ENCODE peak calls at places on chromosomes 12 and 14, in six cellular contexts. P, K, E, S, D and R are unnamed samples.

GRCh38 chr12:113048716-113049127 is 7.8 kb upstream of the DTX1 start:
- DNase-seq in K (no peak), S (peak; percentile 45), D (no peak), P (no peak), E (no peak), R (peak; percentile 45)

GRCh38 chr14:22854963-22855724 is 16.4 kb upstream of the LRP10 start:
- DNase-seq in K (no peak), D (no peak), E (no peak), P (no peak), S (no peak), R (no peak)

GRCh38 chr12:40378721-40379120 is 153.9 kb downstream of the LRRK2 start:
- DNase-seq in P (no peak), K (no peak), E (no peak), S (no peak), D (no peak), R (no peak)

GRCh38 chr12:5273709-5274108 is 158.2 kb upstream of the NTF3 start:
- DNase-seq in D (no peak), E (no peak), P (no peak), S (no peak), K (no peak), R (no peak)

GRCh38 chr12:115450710-115451109 is 766.7 kb upstream of the TBX3 start:
- DNase-seq in P (no peak), S (no peak), K (no peak), E (no peak), D (no peak), R (no peak)

GRCh38 chr12:1576410-1577240 is 17.8 kb downstream of the FBXL14 start:
- DNase-seq in P (no peak), S (no peak), K (no peak), D (no peak), E (no peak), R (no peak)

GRCh38 chr12:30047499-30048262 is 263.9 kb upstream of the TMTC1 start:
- DNase-seq in K (no peak), D (no peak), P (no peak), S (no peak), E (no peak), R (no peak)

GRCh38 chr12:24728366-24728765 is 220.5 kb downstream of the BCAT1 start:
- DNase-seq in S (no peak), D (no peak), P (no peak), E (no peak), K (no peak), R (no peak)

GRCh38 chr14:89027097-89027740 is 202.8 kb downstream of the TTC8 start:
- DNase-seq in P (peak; percentile 39), K (peak; percentile 77), D (peak; percentile 38), S (peak; percentile 13), E (no peak), R (peak; percentile 31)

GRCh38 chr12:46886541-46887041 is 60.8 kb upstream of the SLC38A4 start:
- DNase-seq in S (no peak), K (no peak), E (no peak), P (no peak), D (no peak), R (no peak)
- H3K4me3 ChIP-seq in S (no peak overlapping the region), K (no peak overlapping the region), E (no peak overlapping the region), P (no peak overlapping the region), D (no peak overlapping the region), R (no peak overlapping the region)

DNA sequence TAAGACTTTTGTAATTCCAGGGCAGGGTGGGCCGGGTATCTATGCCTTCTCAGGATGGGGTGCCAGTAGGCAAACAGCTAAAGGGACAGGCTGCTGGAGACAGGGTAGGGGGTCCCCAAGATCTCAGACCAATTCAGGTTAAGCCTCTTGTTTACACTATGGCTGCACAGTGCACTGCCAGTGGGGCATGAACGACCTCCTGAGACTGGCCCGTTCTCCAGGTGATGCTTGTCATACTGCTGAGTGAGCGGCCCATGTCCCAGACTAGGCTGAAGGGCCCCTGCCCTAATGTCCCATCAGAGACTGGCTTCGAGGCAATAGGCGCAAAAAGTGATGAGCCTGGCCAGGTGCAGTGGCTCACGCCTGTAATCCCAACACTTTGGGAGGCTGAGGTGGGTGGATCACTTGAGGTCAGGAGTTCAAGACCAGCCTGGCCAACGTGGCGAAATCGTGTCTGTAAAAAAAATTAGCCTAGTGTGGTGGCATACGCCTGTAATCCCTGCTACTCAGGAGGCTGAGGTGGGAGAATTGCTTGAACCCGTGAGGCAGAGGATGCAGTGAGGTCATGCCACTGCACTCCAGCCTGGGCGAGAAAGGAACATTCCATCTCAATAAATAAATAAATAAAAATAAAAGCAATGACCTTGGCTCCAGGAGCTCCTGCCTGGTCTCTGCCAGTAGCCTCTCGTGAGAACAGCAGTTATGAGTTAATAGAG is 12.6 kb downstream of the SLC25A29 start:
- DNase-seq in E (no peak), D (no peak), P (no peak), S (no peak), K (no peak), R (no peak)
- H3K4me1 ChIP-seq in E (no peaks in the 10 kb centered on the region), D (peaks cover 66% of the 10 kb centered on the region), P (peaks cover 18% of the 10 kb centered on the region), S (no peaks in the 10 kb centered on the region), K (peaks cover 25% of the 10 kb centered on the region), R (no peaks in the 10 kb centered on the region)

DNA sequence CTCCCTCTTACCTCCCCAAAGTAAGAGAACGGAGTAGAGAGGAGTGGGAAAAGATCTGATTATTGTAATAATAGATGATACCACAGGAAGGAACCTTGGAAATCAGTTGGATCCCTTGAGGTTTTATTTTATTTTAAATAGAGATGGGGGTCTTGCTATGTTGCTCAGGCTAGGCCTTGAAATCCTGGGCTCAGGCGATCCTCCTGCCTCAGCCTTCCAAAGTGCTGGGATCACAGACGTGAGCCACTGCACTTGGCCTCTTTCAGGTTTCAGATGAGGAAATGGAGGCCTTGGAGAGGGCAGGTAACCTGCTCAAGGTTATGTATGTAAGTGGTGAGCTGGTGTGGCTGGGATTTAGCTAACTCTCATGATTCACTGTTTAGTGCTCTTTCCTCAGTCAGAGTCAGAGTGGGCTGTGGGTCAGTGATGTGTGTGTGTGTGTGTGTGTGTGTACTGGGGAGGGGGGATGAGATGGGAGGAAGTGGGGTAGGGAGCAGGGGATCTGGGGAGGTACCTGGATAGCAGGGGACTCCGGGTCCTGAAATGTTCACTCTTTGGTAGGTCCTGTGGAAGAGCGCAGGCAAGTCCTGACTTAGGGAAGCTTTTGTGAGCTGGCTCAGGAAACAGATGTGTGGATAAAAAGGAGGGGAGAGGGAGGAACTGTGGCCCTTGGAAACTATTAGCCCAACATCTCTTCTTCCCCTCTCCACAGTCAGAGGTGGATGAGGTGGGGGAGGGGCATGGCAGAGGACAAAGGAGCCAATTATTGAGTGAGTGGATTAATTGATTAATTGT is 4.7 kb upstream of the CISTR start:
- DNase-seq in S (no peak), P (no peak), K (no peak), D (no peak), E (no peak), R (no peak)
- H3K27me3 ChIP-seq in S (peaks cover 6% of the 10 kb centered on the region), P (no peaks in the 10 kb centered on the region), K (no peaks in the 10 kb centered on the region), D (peaks cover 55% of the 10 kb centered on the region), E (peaks cover 13% of the 10 kb centered on the region), R (peaks cover 22% of the 10 kb centered on the region)

GRCh38 chr12:47360771-47361388 is 281.1 kb upstream of the AMIGO2 start:
- DNase-seq in E (no peak), D (no peak), K (no peak), S (no peak), P (no peak), R (peak; percentile 10)

GRCh38 chr12:47362131-47362686 is 282.4 kb upstream of the AMIGO2 start:
- DNase-seq in S (no peak), P (no peak), E (no peak), D (no peak), K (no peak), R (no peak)

GRCh38 chr12:47364251-47364650 is 284.5 kb upstream of the AMIGO2 start:
- DNase-seq in S (no peak), D (no peak), K (no peak), P (no peak), E (no peak), R (no peak)

GRCh38 chr12:47366203-47366978 is 286.6 kb upstream of the AMIGO2 start:
- DNase-seq in P (no peak), K (no peak), E (no peak), D (no peak), S (no peak), R (no peak)

GRCh38 chr12:47361389-47362031 is 281.8 kb upstream of the AMIGO2 start:
- DNase-seq in D (no peak), E (peak; percentile 52), S (no peak), K (no peak), P (no peak), R (peak; percentile 2)
- H3K4me3 ChIP-seq in D (no peak overlapping the region), E (peak overlapping the region; percentile 23), S (no peak overlapping the region), K (no peak overlapping the region), P (no peak overlapping the region), R (peak overlapping the region; percentile 30)

GRCh38 chr12:121525411-121525810 is 55.4 kb downstream of the KDM2B start:
- DNase-seq in K (no peak), S (no peak), D (no peak), P (no peak), E (no peak), R (no peak)

GRCh38 chr12:121522962-121523361 is 57.9 kb downstream of the KDM2B start:
- DNase-seq in K (no peak), S (no peak), E (no peak), D (no peak), P (no peak), R (no peak)

GRCh38 chr12:121520586-121521086 is 60.2 kb downstream of the KDM2B start:
- DNase-seq in P (no peak), D (no peak), S (no peak), E (no peak), K (no peak), R (no peak)

GRCh38 chr12:121524196-121524930 is 56.5 kb downstream of the KDM2B start:
- DNase-seq in E (no peak), D (no peak), P (no peak), K (no peak), S (no peak), R (no peak)

GRCh38 chr12:121523741-121524140 is 57.1 kb downstream of the KDM2B start:
- DNase-seq in E (no peak), D (no peak), P (no peak), S (no peak), K (no peak), R (no peak)
- H3K4me1 ChIP-seq in E (no peaks in the 10 kb centered on the region), D (peaks cover 14% of the 10 kb centered on the region), P (no peaks in the 10 kb centered on the region), S (no peaks in the 10 kb centered on the region), K (peaks cover 6% of the 10 kb centered on the region), R (no peaks in the 10 kb centered on the region)

GRCh38 chr12:132170637-132171292 is 26.5 kb downstream of the NOC4L start:
- DNase-seq in P (no peak), S (no peak), E (no peak), K (no peak), D (peak; percentile 4), R (no peak)
- H3K27me3 ChIP-seq in P (no peaks in the 10 kb centered on the region), S (no peaks in the 10 kb centered on the region), E (peaks cover 69% of the 10 kb centered on the region), K (no peaks in the 10 kb centered on the region), D (peaks cover 81% of the 10 kb centered on the region), R (peaks cover 3% of the 10 kb centered on the region)

DNA sequence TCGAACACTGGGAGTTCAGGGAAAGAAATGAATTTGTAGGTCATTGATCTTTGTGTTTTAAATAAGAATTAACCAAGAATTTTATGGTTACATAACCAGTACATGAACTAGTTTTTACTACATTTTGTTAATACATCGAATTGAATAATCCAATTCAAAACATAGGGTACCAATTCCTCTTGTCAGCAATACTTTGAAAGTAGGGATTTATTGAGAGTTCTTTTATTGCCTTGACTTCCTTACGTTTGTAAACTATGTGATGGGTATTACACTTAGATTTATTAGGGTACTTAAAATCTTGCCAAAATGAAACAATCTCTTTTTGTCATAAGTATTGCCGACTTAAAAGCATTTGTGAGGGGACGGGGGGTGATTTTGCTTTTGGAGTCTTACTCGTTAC is 22.3 kb downstream of the SOCS2 start:
- DNase-seq in S (no peak), E (no peak), P (no peak), D (no peak), K (no peak), R (no peak)
- H3K4me3 ChIP-seq in S (no peak overlapping the region), E (peak overlapping the region; percentile 30), P (peak overlapping the region; percentile 33), D (peak overlapping the region; percentile 71), K (peak overlapping the region; percentile 22), R (no peak overlapping the region)